ENCODE peak calls at places on chromosome 2, in four cellular contexts. K, T, Q and B are unnamed samples.

GRCh38 chr2:30235008-30235655 is 3.8 kb downstream of the LBH start:
- DNase-seq in K (no peak), T (no peak), Q (no peak), B (no peak)

GRCh38 chr2:142130111-142131015 is 453 bp downstream of the LRP1B start:
- DNase-seq in K (peak; percentile 12), T (peak; percentile 25), Q (peak; percentile 25), B (peak; percentile 53)

GRCh38 chr2:15725101-15725787 is 133.6 kb downstream of the DDX1 start:
- DNase-seq in K (no peak), T (no peak), Q (no peak), B (no peak)

GRCh38 chr2:8251291-8251690 is 430.6 kb upstream of the ID2 start:
- DNase-seq in K (no peak), T (no peak), Q (no peak), B (no peak)

GRCh38 chr2:136101042-136101441 is 16.9 kb downstream of the CXCR4 start:
- DNase-seq in K (no peak), T (no peak), Q (no peak), B (no peak)

GRCh38 chr2:163028807-163029206 is 190.2 kb upstream of the KCNH7 start:
- DNase-seq in K (no peak), T (no peak), Q (no peak), B (no peak)

GRCh38 chr2:120442923-120443571 is 97.1 kb downstream of the INHBB start:
- DNase-seq in K (no peak), T (peak; percentile 70), Q (peak; percentile 18), B (no peak)

GRCh38 chr2:43057026-43057741 is 169.2 kb downstream of the ZFP36L2 start:
- DNase-seq in K (no peak), T (no peak), Q (no peak), B (peak; percentile 85)

GRCh38 chr2:65666156-65666725 is 233.8 kb upstream of the SPRED2 start:
- DNase-seq in K (no peak), T (no peak), Q (no peak), B (no peak)

GRCh38 chr2:186068154-186068826 is 329.7 kb downstream of the FSIP2 start:
- DNase-seq in K (peak; percentile 59), T (no peak), Q (no peak), B (no peak)

GRCh38 chr2:143802871-143803650 is 673.8 kb downstream of the ARHGAP15 start:
- DNase-seq in K (no peak), T (no peak), Q (no peak), B (no peak)

GRCh38 chr2:8169443-8169842 is 512.4 kb upstream of the ID2 start:
- DNase-seq in K (no peak), T (no peak), Q (no peak), B (no peak)

GRCh38 chr2:3847397-3848052 is 144.2 kb downstream of the DCDC2C start:
- DNase-seq in K (no peak), T (no peak), Q (no peak), B (no peak)

GRCh38 chr2:88671786-88672427 is 19.6 kb upstream of the RPIA start:
- DNase-seq in K (no peak), T (no peak), Q (peak; percentile 64), B (no peak)

GRCh38 chr2:73985318-73986084 is 791 bp downstream of the TET3 start:
- DNase-seq in K (no peak), T (no peak), Q (peak; percentile 36), B (no peak)

GRCh38 chr2:12854001-12854530 is 137.3 kb downstream of the TRIB2 start:
- DNase-seq in K (no peak), T (no peak), Q (no peak), B (no peak)

GRCh38 chr2:238784671-238785527 is 63.0 kb upstream of the TWIST2 start:
- DNase-seq in K (peak; percentile 45), T (no peak), Q (peak; percentile 76), B (peak; percentile 75)

GRCh38 chr2:133566967-133567645 is 1.2 kb downstream of the NCKAP5 start:
- DNase-seq in K (peak; percentile 63), T (no peak), Q (peak; percentile 25), B (no peak)

GRCh38 chr2:104866122-104866864 is 12.4 kb downstream of the POU3F3 start:
- DNase-seq in K (no peak), T (no peak), Q (no peak), B (no peak)

GRCh38 chr2:104866883-104867350 is 13.0 kb downstream of the POU3F3 start:
- DNase-seq in K (no peak), T (no peak), Q (no peak), B (no peak)

GRCh38 chr2:104870249-104870816 is 16.4 kb downstream of the POU3F3 start:
- DNase-seq in K (no peak), T (no peak), Q (no peak), B (no peak)

GRCh38 chr2:104867351-104868080 is 13.6 kb downstream of the POU3F3 start:
- DNase-seq in K (no peak), T (no peak), Q (no peak), B (no peak)

DNA sequence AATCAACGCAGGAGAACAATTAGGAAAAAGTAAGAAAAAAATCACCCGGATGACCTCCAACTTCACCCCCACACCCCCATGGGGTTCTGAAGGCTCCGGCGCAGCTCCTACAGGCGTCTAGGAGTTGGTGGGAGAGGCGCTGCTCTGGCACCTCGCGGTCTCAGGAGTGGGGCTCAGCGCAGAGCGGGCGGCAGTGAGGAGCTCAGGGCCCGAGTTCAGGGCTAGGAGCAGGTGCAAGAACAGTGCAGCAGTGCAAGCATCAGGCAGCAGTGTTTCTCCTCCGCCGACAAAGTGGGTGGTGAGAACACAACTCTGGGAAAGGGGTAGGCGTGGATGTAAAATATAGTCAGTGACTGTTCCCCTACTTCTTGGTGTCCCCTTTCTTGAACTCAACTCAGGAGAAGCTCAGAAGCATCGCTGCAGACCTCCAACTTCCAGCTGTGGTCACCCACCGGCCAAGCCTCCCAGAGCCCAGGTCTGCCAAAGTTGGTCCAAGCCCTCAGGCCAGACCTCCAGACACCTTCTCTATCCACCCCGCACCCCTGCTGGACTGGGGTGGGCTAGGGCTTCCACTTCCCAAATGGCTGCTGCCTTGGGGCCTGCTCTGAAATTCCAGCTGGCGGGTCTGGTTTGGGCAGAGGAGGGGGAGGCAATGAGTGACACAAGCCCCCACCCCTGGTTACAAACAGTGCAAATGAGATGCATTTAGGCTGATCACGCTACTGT is 14.3 kb downstream of the POU3F3 start:
- DNase-seq in K (no peak), T (no peak), Q (no peak), B (no peak)
- H3K27ac ChIP-seq in K (no peak overlapping the region), T (no peak overlapping the region), Q (no peak overlapping the region), B (peak overlapping the region; percentile 99)

GRCh38 chr2:230643576-230644291 is 68.9 kb upstream of the CAB39 start:
- DNase-seq in K (peak; percentile 33), T (no peak), Q (no peak), B (no peak)
- H3K4me3 ChIP-seq in K (no peak overlapping the region), T (no peak overlapping the region), Q (no peak overlapping the region), B (no peak overlapping the region)

GRCh38 chr2:107932483-107932882 is 53.8 kb upstream of the SLC5A7 start:
- DNase-seq in K (no peak), T (no peak), Q (no peak), B (no peak)

GRCh38 chr2:107927034-107927534 is 59.2 kb upstream of the SLC5A7 start:
- DNase-seq in K (no peak), T (no peak), Q (no peak), B (no peak)

GRCh38 chr2:107936427-107937359 is 49.6 kb upstream of the SLC5A7 start:
- DNase-seq in K (no peak), T (no peak), Q (peak; percentile 11), B (no peak)

GRCh38 chr2:107932986-107933385 is 53.3 kb upstream of the SLC5A7 start:
- DNase-seq in K (no peak), T (no peak), Q (peak; percentile 23), B (no peak)
- TF ChIP-seq CTCF in K (peak; percentile 52), T (peak; percentile 60), Q (peak; percentile 59), B (peak; percentile 46)

DNA sequence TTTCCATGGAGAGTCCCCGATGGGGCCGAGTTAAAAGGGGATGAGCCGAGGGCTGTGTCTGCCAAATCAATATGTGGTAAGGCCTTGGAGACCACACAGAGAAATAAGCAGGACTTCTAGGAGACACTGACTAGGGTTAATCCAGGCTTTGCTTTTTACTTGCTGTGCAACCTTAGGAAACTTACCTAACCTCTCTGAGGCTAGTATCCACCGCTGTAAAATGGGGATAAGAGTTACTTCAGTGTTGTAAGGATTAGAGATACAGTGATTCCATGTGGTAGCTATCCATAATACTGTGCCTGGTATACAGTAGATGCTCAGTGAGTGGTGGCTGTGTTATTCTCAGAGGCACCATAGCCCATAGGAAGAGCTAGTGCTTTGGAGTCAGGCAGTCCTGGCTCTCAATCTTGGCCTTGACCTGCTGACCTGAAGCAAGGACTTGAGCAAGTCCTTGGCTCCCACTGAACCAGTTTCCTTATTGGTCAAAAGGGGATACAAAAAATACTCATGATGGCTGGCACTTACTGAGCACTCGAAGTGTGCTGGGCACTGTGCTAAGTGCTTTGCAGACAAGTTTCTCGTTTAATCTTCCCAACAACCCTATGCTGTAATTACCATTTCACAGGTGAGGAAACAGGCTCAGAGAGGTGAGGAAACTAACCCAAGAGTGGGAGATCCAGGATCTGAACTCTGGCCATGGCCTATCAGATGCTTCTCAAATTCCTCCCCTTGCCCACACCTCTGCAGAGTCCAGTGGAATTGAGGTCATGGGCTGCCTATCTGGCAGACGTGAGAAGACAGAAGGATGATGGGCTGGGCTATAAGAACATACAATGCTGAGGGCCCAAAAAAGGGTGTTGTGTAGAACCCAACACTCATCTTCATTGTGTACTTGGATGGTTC is 12.0 kb upstream of the DES start:
- DNase-seq in K (no peak), T (no peak), Q (no peak), B (no peak)
- H3K27ac ChIP-seq in K (peak overlapping the region; percentile 99), T (no peak overlapping the region), Q (no peak overlapping the region), B (no peak overlapping the region)

DNA sequence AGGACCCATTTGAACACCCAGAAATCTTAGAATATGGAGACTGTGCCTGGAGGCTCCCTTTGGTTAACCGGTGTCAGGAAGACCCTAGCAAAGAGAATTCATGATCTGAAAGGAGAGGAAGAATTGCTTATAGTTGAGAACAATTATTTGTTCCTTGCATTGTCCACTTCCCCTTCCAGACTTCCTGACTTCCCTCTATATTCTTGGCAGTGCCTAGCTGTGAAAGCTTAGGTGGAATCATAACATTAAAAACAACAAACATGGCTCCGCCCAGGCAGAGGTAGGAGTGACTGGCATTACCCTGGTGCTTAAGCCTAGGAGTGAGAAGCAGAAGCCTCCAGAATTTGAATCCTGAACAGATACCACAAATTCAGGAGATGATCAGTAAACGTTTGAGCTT is 1.9 kb downstream of the TTL start:
- DNase-seq in K (no peak), T (no peak), Q (no peak), B (no peak)
- H3K4me3 ChIP-seq in K (peak overlapping the region; percentile 91), T (no peak overlapping the region), Q (peak overlapping the region; percentile 59), B (peak overlapping the region; percentile 76)

GRCh38 chr2:149187061-149187460 is 143.3 kb upstream of the LYPD6 start:
- DNase-seq in K (no peak), T (no peak), Q (no peak), B (no peak)

GRCh38 chr2:149183187-149183586 is 144.7 kb downstream of the LYPD6B start:
- DNase-seq in K (no peak), T (no peak), Q (no peak), B (no peak)

GRCh38 chr2:149188291-149188690 is 142.1 kb upstream of the LYPD6 start:
- DNase-seq in K (no peak), T (no peak), Q (no peak), B (no peak)

GRCh38 chr2:149185942-149186490 is 144.4 kb upstream of the LYPD6 start:
- DNase-seq in K (no peak), T (no peak), Q (no peak), B (no peak)

DNA sequence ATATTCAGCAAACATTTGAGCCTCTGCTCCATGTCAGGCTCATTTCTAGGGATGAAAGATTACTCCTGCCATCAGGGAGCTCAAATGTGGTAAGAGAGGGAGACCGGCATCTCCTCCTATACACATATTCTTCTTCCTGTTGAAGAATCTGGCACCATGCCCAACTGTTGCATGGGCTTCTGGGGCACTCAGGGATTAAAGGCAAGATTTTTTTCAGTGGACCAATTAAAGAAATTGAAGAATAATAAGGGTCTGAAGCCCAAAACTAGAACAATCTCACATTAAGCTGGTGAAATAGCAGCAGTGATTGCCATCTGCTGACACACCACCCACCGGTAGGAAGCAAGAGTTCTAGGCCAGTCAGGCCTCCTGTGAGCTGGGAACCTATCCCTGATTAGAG is 145.4 kb upstream of the LYPD6 start:
- DNase-seq in K (no peak), T (no peak), Q (no peak), B (no peak)
- TF ChIP-seq CTCF in K (no peak), T (no peak), Q (no peak), B (no peak)